ENCODE peak calls at places on chromosomes 5 and 9, in nine cellular contexts. One of them, this sample, is unnamed.

GRCh38 chr5:101915559-101915958 is 380.5 kb downstream of the SLCO4C1 start:
- DNase-seq in uterus: no peak
- DNase-seq in K562: no peak
- DNase-seq in stomach: no peak
- DNase-seq in right lobe of liver: no peak
- DNase-seq in suprapubic skin: no peak
- DNase-seq in sigmoid colon: no peak
- DNase-seq in HepG2: no peak
- DNase-seq in tibial nerve: no peak
- DNase-seq in this sample: no peak

GRCh38 chr9:135216236-135216635 is 128.8 kb downstream of the OLFM1 start:
- DNase-seq in uterus: no peak
- DNase-seq in K562: no peak
- DNase-seq in stomach: no peak
- DNase-seq in right lobe of liver: no peak
- DNase-seq in suprapubic skin: no peak
- DNase-seq in sigmoid colon: peak; percentile 44
- DNase-seq in HepG2: no peak
- DNase-seq in tibial nerve: no peak
- DNase-seq in this sample: no peak

GRCh38 chr9:125176632-125177031 is 13.0 kb downstream of the PPP6C start:
- DNase-seq in uterus: no peak
- DNase-seq in K562: peak; percentile 23
- DNase-seq in stomach: no peak
- DNase-seq in right lobe of liver: no peak
- DNase-seq in suprapubic skin: no peak
- DNase-seq in sigmoid colon: no peak
- DNase-seq in HepG2: no peak
- DNase-seq in tibial nerve: no peak
- DNase-seq in this sample: no peak

GRCh38 chr9:124869466-124869985 is 7.6 kb downstream of the ARPC5L start:
- DNase-seq in uterus: no peak
- DNase-seq in K562: no peak
- DNase-seq in stomach: peak; percentile 43
- DNase-seq in right lobe of liver: peak; percentile 43
- DNase-seq in suprapubic skin: no peak
- DNase-seq in sigmoid colon: no peak
- DNase-seq in HepG2: no peak
- DNase-seq in tibial nerve: no peak
- DNase-seq in this sample: peak; percentile 67

GRCh38 chr5:146606838-146607237 is 90.8 kb upstream of the GPR151 start:
- DNase-seq in uterus: no peak
- DNase-seq in K562: no peak
- DNase-seq in stomach: no peak
- DNase-seq in right lobe of liver: no peak
- DNase-seq in suprapubic skin: no peak
- DNase-seq in sigmoid colon: no peak
- DNase-seq in HepG2: no peak
- DNase-seq in tibial nerve: no peak
- DNase-seq in this sample: no peak

GRCh38 chr5:73158313-73158712 is 14.7 kb upstream of the TMEM174 start:
- DNase-seq in uterus: no peak
- DNase-seq in K562: no peak
- DNase-seq in stomach: no peak
- DNase-seq in right lobe of liver: no peak
- DNase-seq in suprapubic skin: no peak
- DNase-seq in sigmoid colon: no peak
- DNase-seq in HepG2: no peak
- DNase-seq in tibial nerve: no peak
- DNase-seq in this sample: no peak

GRCh38 chr9:36074055-36074454 is 37.3 kb downstream of the RECK start:
- DNase-seq in uterus: no peak
- DNase-seq in K562: no peak
- DNase-seq in stomach: no peak
- DNase-seq in right lobe of liver: no peak
- DNase-seq in suprapubic skin: no peak
- DNase-seq in sigmoid colon: no peak
- DNase-seq in HepG2: peak; percentile 46
- DNase-seq in tibial nerve: no peak
- DNase-seq in this sample: no peak

GRCh38 chr9:94952553-94953373 is 226.3 kb downstream of the AOPEP start:
- DNase-seq in uterus: peak; percentile 61
- DNase-seq in K562: no peak
- DNase-seq in stomach: no peak
- DNase-seq in right lobe of liver: no peak
- DNase-seq in suprapubic skin: no peak
- DNase-seq in sigmoid colon: no peak
- DNase-seq in HepG2: no peak
- DNase-seq in tibial nerve: no peak
- DNase-seq in this sample: no peak

GRCh38 chr5:14742427-14743010 is 78.0 kb downstream of the OTULIN start:
- DNase-seq in uterus: no peak
- DNase-seq in K562: peak; percentile 13
- DNase-seq in stomach: no peak
- DNase-seq in right lobe of liver: no peak
- DNase-seq in suprapubic skin: no peak
- DNase-seq in sigmoid colon: no peak
- DNase-seq in HepG2: no peak
- DNase-seq in tibial nerve: no peak
- DNase-seq in this sample: no peak

DNA sequence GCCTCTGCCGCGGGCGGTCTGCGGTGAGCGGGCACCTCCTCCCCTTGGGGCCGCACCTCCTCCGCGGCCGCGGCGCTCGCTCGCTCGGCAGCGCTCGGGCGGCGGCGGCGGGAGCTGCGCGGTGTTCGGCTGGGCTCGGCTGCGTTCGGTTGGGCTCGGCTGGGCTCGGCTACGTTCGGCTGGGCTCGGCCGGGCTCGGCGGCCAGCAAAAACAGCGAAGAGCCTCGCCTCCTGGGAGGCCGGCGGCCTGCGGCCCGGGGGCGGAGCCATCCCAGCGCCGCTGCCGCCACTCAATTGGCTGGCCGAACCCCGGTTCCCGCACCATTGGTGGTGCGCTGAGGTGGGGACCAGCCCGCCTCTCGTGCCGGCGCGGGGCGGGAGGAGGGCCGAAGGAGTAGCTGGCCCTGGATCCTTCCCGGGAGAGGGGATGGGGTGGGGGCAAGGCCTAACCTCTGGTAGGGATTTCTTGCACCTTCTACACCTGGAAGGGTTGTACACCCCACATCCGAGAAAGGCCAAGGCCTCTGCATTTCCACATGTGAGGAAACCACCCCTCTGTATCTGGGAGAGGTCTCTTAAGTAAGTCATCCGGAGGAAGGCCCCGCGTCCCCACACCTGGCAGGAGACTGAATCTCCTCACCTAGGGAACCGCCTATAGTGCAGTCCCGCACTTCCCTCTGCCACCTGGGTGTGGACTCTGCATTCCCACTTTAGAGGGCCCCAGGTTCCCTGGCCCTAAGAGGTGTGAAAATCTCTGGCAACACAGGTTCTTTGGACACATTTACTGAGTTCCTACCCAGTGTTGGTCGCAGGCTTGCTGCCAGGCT is at the start of gene ENHO:
- DNase-seq in uterus: peak; percentile 79
- DNase-seq in K562: peak; percentile 85
- DNase-seq in stomach: peak; percentile 90
- DNase-seq in right lobe of liver: peak; percentile 89
- DNase-seq in suprapubic skin: peak; percentile 86
- DNase-seq in sigmoid colon: peak; percentile 93
- DNase-seq in HepG2: peak; percentile 65
- DNase-seq in tibial nerve: peak; percentile 73
- DNase-seq in this sample: peak; percentile 93
- TF ChIP-seq POLR2A in uterus: no peak
- TF ChIP-seq POLR2A in K562: no peak
- TF ChIP-seq POLR2A in stomach: no peak
- TF ChIP-seq POLR2A in right lobe of liver: no peak
- TF ChIP-seq POLR2A in suprapubic skin: no peak
- TF ChIP-seq POLR2A in sigmoid colon: no peak
- TF ChIP-seq POLR2A in HepG2: no peak
- TF ChIP-seq POLR2A in tibial nerve: no peak
- TF ChIP-seq POLR2A in this sample: no peak

DNA sequence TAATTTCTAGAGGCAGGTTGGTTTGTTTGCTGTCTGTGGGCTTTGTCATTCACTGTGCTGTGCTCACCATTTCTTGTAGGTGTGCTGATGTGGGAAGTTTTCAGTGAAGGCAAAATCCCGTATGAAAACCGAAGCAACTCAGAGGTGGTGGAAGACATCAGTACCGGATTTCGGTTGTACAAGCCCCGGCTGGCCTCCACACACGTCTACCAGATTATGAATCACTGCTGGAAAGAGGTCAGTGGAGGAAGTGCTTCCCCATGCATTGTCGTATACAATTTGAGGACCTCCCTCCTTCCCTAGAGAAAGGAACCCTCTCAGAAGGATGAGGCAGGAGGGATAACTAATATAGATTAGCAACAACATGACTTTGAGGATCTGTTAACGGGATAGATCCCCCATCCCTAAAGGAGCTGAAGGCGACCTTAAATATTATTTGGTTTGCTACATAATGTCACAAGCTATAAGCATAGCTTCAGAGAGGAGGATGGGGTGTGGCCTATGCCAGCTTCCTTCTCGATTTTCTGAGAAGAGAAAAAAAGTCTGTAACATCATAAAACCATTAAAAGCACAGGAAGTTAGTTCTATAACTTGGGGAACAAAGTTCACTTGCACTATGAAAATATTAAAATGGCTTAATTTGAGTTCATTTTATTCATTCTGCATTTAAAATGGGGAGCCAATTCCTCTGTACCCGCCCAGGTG is 17.0 kb upstream of the CYFIP2 start:
- DNase-seq in uterus: no peak
- DNase-seq in K562: no peak
- DNase-seq in stomach: no peak
- DNase-seq in right lobe of liver: no peak
- DNase-seq in suprapubic skin: no peak
- DNase-seq in sigmoid colon: no peak
- DNase-seq in HepG2: no peak
- DNase-seq in tibial nerve: no peak
- DNase-seq in this sample: no peak
- H3K4me1 ChIP-seq in uterus: no peaks in the 10 kb centered on the region
- H3K4me1 ChIP-seq in K562: no peaks in the 10 kb centered on the region
- H3K4me1 ChIP-seq in stomach: no peaks in the 10 kb centered on the region
- H3K4me1 ChIP-seq in right lobe of liver: no peaks in the 10 kb centered on the region
- H3K4me1 ChIP-seq in suprapubic skin: no peaks in the 10 kb centered on the region
- H3K4me1 ChIP-seq in sigmoid colon: no peaks in the 10 kb centered on the region
- H3K4me1 ChIP-seq in HepG2: no peaks in the 10 kb centered on the region
- H3K4me1 ChIP-seq in tibial nerve: no peaks in the 10 kb centered on the region
- H3K4me1 ChIP-seq in this sample: peaks cover 4% of the 10 kb centered on the region

DNA sequence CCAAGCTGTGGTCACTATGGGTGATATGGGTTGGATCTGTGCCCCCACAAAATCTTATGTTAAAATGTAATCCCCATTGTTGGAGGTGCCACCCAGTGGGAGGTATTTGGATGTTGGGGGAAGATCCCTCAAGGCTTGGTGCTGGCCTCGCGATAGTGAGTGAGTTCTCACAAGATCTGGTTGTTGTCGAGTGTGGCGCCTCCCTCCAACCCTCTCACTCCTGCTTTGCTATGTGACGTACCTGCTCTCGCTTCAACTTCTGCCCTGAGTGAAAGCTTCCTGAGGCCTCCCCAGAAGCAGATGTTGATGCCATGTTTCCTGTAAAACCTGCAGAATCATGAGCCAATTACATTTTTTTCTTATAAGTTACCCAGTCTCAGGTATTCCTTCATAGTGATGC is 35.5 kb downstream of the UGT3A2 start:
- DNase-seq in uterus: no peak
- DNase-seq in K562: no peak
- DNase-seq in stomach: no peak
- DNase-seq in right lobe of liver: no peak
- DNase-seq in suprapubic skin: no peak
- DNase-seq in sigmoid colon: no peak
- DNase-seq in HepG2: no peak
- DNase-seq in tibial nerve: no peak
- DNase-seq in this sample: no peak
- H3K27ac ChIP-seq in uterus: no peak overlapping the region
- H3K27ac ChIP-seq in K562: no peak overlapping the region
- H3K27ac ChIP-seq in stomach: no peak overlapping the region
- H3K27ac ChIP-seq in right lobe of liver: no peak overlapping the region
- H3K27ac ChIP-seq in suprapubic skin: no peak overlapping the region
- H3K27ac ChIP-seq in sigmoid colon: no peak overlapping the region
- H3K27ac ChIP-seq in HepG2: no peak overlapping the region
- H3K27ac ChIP-seq in tibial nerve: no peak overlapping the region
- H3K27ac ChIP-seq in this sample: no peak overlapping the region

GRCh38 chr5:97183930-97184213 is 825 bp upstream of the RIOK2 start:
- DNase-seq in uterus: no peak
- DNase-seq in K562: no peak
- DNase-seq in stomach: no peak
- DNase-seq in right lobe of liver: no peak
- DNase-seq in suprapubic skin: no peak
- DNase-seq in sigmoid colon: no peak
- DNase-seq in HepG2: no peak
- DNase-seq in tibial nerve: no peak
- DNase-seq in this sample: no peak

GRCh38 chr5:97182571-97183099 is 412 bp downstream of the RIOK2 start:
- DNase-seq in uterus: no peak
- DNase-seq in K562: peak; percentile 23
- DNase-seq in stomach: no peak
- DNase-seq in right lobe of liver: no peak
- DNase-seq in suprapubic skin: no peak
- DNase-seq in sigmoid colon: no peak
- DNase-seq in HepG2: peak; percentile 44
- DNase-seq in tibial nerve: no peak
- DNase-seq in this sample: no peak

GRCh38 chr5:97181856-97182545 is 1.0 kb downstream of the RIOK2 start:
- DNase-seq in uterus: no peak
- DNase-seq in K562: peak; percentile 10
- DNase-seq in stomach: no peak
- DNase-seq in right lobe of liver: no peak
- DNase-seq in suprapubic skin: no peak
- DNase-seq in sigmoid colon: no peak
- DNase-seq in HepG2: no peak
- DNase-seq in tibial nerve: no peak
- DNase-seq in this sample: no peak

GRCh38 chr5:97183100-97183929 is at the start of gene RIOK2:
- DNase-seq in uterus: peak; percentile 91
- DNase-seq in K562: peak; percentile 98
- DNase-seq in stomach: peak; percentile 93
- DNase-seq in right lobe of liver: peak; percentile 94
- DNase-seq in suprapubic skin: peak; percentile 95
- DNase-seq in sigmoid colon: peak; percentile 95
- DNase-seq in HepG2: peak; percentile 94
- DNase-seq in tibial nerve: peak; percentile 75
- DNase-seq in this sample: peak; percentile 94
- TF ChIP-seq POLR2A in uterus: no peak
- TF ChIP-seq POLR2A in K562: peak; percentile 86
- TF ChIP-seq POLR2A in stomach: no peak
- TF ChIP-seq POLR2A in right lobe of liver: peak; percentile 52
- TF ChIP-seq POLR2A in suprapubic skin: no peak
- TF ChIP-seq POLR2A in sigmoid colon: peak; percentile 47
- TF ChIP-seq POLR2A in HepG2: peak; percentile 80
- TF ChIP-seq POLR2A in tibial nerve: peak; percentile 23
- TF ChIP-seq POLR2A in this sample: peak; percentile 23